ENCODE peak calls at places on chromosome 13, in seven cellular contexts. One of them, this sample, is unnamed.

GRCh38 chr13:28492527-28493367 is 2.2 kb downstream of the FLT1 start:
- DNase-seq in SHP77: no peak
- DNase-seq in T-helper 17 cell: no peak
- DNase-seq in A549: no peak
- DNase-seq in HFFc6: peak; percentile 55
- DNase-seq in NCI-H1092 treated with DMSO at 0.1 percent for 48 hours: no peak
- DNase-seq in RCC 7860: no peak
- DNase-seq in this sample: no peak

GRCh38 chr13:40259899-40260298 is 406.5 kb downstream of the FOXO1 start:
- DNase-seq in SHP77: no peak
- DNase-seq in T-helper 17 cell: no peak
- DNase-seq in A549: no peak
- DNase-seq in HFFc6: no peak
- DNase-seq in NCI-H1092 treated with DMSO at 0.1 percent for 48 hours: no peak
- DNase-seq in RCC 7860: no peak
- DNase-seq in this sample: no peak

GRCh38 chr13:72463561-72463960 is 263.9 kb downstream of the MZT1 start:
- DNase-seq in SHP77: no peak
- DNase-seq in T-helper 17 cell: no peak
- DNase-seq in A549: no peak
- DNase-seq in HFFc6: no peak
- DNase-seq in NCI-H1092 treated with DMSO at 0.1 percent for 48 hours: no peak
- DNase-seq in RCC 7860: peak; percentile 5
- DNase-seq in this sample: no peak

GRCh38 chr13:100789481-100789880 is 114.9 kb upstream of the TMTC4 start:
- DNase-seq in SHP77: no peak
- DNase-seq in T-helper 17 cell: no peak
- DNase-seq in A549: no peak
- DNase-seq in HFFc6: no peak
- DNase-seq in NCI-H1092 treated with DMSO at 0.1 percent for 48 hours: peak; percentile 96
- DNase-seq in RCC 7860: no peak
- DNase-seq in this sample: no peak

GRCh38 chr13:27980280-27980998 is 8.1 kb downstream of the URAD start:
- DNase-seq in SHP77: no peak
- DNase-seq in T-helper 17 cell: no peak
- DNase-seq in A549: no peak
- DNase-seq in HFFc6: no peak
- DNase-seq in NCI-H1092 treated with DMSO at 0.1 percent for 48 hours: no peak
- DNase-seq in RCC 7860: no peak
- DNase-seq in this sample: no peak

GRCh38 chr13:38366954-38367645 is 17.4 kb downstream of the UFM1 start:
- DNase-seq in SHP77: no peak
- DNase-seq in T-helper 17 cell: no peak
- DNase-seq in A549: no peak
- DNase-seq in HFFc6: peak; percentile 48
- DNase-seq in NCI-H1092 treated with DMSO at 0.1 percent for 48 hours: no peak
- DNase-seq in RCC 7860: peak; percentile 16
- DNase-seq in this sample: no peak

GRCh38 chr13:41452462-41452861 is 4.9 kb upstream of the RGCC start:
- DNase-seq in SHP77: no peak
- DNase-seq in T-helper 17 cell: no peak
- DNase-seq in A549: no peak
- DNase-seq in HFFc6: no peak
- DNase-seq in NCI-H1092 treated with DMSO at 0.1 percent for 48 hours: no peak
- DNase-seq in RCC 7860: peak; percentile 7
- DNase-seq in this sample: no peak

GRCh38 chr13:109241160-109241559 is 545.2 kb downstream of the IRS2 start:
- DNase-seq in SHP77: no peak
- DNase-seq in T-helper 17 cell: no peak
- DNase-seq in A549: no peak
- DNase-seq in HFFc6: no peak
- DNase-seq in NCI-H1092 treated with DMSO at 0.1 percent for 48 hours: no peak
- DNase-seq in RCC 7860: no peak
- DNase-seq in this sample: no peak

GRCh38 chr13:33751151-33751550 is 66.8 kb upstream of the RFC3 start:
- DNase-seq in SHP77: no peak
- DNase-seq in T-helper 17 cell: no peak
- DNase-seq in A549: no peak
- DNase-seq in HFFc6: peak; percentile 55
- DNase-seq in NCI-H1092 treated with DMSO at 0.1 percent for 48 hours: no peak
- DNase-seq in RCC 7860: no peak
- DNase-seq in this sample: no peak

GRCh38 chr13:40228486-40228885 is 438.0 kb downstream of the FOXO1 start:
- DNase-seq in SHP77: no peak
- DNase-seq in T-helper 17 cell: no peak
- DNase-seq in A549: no peak
- DNase-seq in HFFc6: no peak
- DNase-seq in NCI-H1092 treated with DMSO at 0.1 percent for 48 hours: no peak
- DNase-seq in RCC 7860: no peak
- DNase-seq in this sample: no peak

GRCh38 chr13:114019367-114019766 is 45.5 kb upstream of the C13orf46 start:
- DNase-seq in SHP77: peak; percentile 86
- DNase-seq in T-helper 17 cell: peak; percentile 44
- DNase-seq in A549: no peak
- DNase-seq in HFFc6: no peak
- DNase-seq in NCI-H1092 treated with DMSO at 0.1 percent for 48 hours: no peak
- DNase-seq in RCC 7860: no peak
- DNase-seq in this sample: no peak

GRCh38 chr13:50401721-50402510 is 386.7 kb downstream of the KCNRG start:
- DNase-seq in SHP77: no peak
- DNase-seq in T-helper 17 cell: no peak
- DNase-seq in A549: no peak
- DNase-seq in HFFc6: peak; percentile 36
- DNase-seq in NCI-H1092 treated with DMSO at 0.1 percent for 48 hours: no peak
- DNase-seq in RCC 7860: no peak
- DNase-seq in this sample: no peak

GRCh38 chr13:79525458-79525857 is 44.5 kb downstream of the NDFIP2 start:
- DNase-seq in SHP77: no peak
- DNase-seq in T-helper 17 cell: no peak
- DNase-seq in A549: no peak
- DNase-seq in HFFc6: no peak
- DNase-seq in NCI-H1092 treated with DMSO at 0.1 percent for 48 hours: no peak
- DNase-seq in RCC 7860: peak; percentile 10
- DNase-seq in this sample: no peak

GRCh38 chr13:32824061-32824460 is 192.2 kb upstream of the KL start:
- DNase-seq in SHP77: no peak
- DNase-seq in T-helper 17 cell: no peak
- DNase-seq in A549: no peak
- DNase-seq in HFFc6: no peak
- DNase-seq in NCI-H1092 treated with DMSO at 0.1 percent for 48 hours: no peak
- DNase-seq in RCC 7860: no peak
- DNase-seq in this sample: peak; percentile 55

GRCh38 chr13:41268764-41269163 is 5.4 kb upstream of the MTRF1 start:
- DNase-seq in SHP77: no peak
- DNase-seq in T-helper 17 cell: no peak
- DNase-seq in A549: peak; percentile 56
- DNase-seq in HFFc6: peak; percentile 17
- DNase-seq in NCI-H1092 treated with DMSO at 0.1 percent for 48 hours: no peak
- DNase-seq in RCC 7860: peak; percentile 30
- DNase-seq in this sample: no peak

GRCh38 chr13:80341771-80342271 is 895 bp upstream of the SPRY2 start:
- DNase-seq in SHP77: peak; percentile 28
- DNase-seq in T-helper 17 cell: no peak
- DNase-seq in A549: peak; percentile 54
- DNase-seq in HFFc6: no peak
- DNase-seq in NCI-H1092 treated with DMSO at 0.1 percent for 48 hours: peak; percentile 72
- DNase-seq in RCC 7860: no peak
- DNase-seq in this sample: no peak

GRCh38 chr13:40341501-40341900 is 324.9 kb downstream of the FOXO1 start:
- DNase-seq in SHP77: no peak
- DNase-seq in T-helper 17 cell: no peak
- DNase-seq in A549: no peak
- DNase-seq in HFFc6: no peak
- DNase-seq in NCI-H1092 treated with DMSO at 0.1 percent for 48 hours: no peak
- DNase-seq in RCC 7860: no peak
- DNase-seq in this sample: no peak

GRCh38 chr13:65034266-65034665 is 2195.9 kb downstream of the PCDH9 start:
- DNase-seq in SHP77: no peak
- DNase-seq in T-helper 17 cell: no peak
- DNase-seq in A549: no peak
- DNase-seq in HFFc6: no peak
- DNase-seq in NCI-H1092 treated with DMSO at 0.1 percent for 48 hours: no peak
- DNase-seq in RCC 7860: no peak
- DNase-seq in this sample: no peak

GRCh38 chr13:113032291-113032690 is 63.3 kb downstream of the MCF2L start:
- DNase-seq in SHP77: no peak
- DNase-seq in T-helper 17 cell: no peak
- DNase-seq in A549: no peak
- DNase-seq in HFFc6: no peak
- DNase-seq in NCI-H1092 treated with DMSO at 0.1 percent for 48 hours: no peak
- DNase-seq in RCC 7860: no peak
- DNase-seq in this sample: no peak

GRCh38 chr13:70568571-70568970 is 460.3 kb upstream of the KLHL1 start:
- DNase-seq in SHP77: no peak
- DNase-seq in T-helper 17 cell: no peak
- DNase-seq in A549: peak; percentile 45
- DNase-seq in HFFc6: peak; percentile 39
- DNase-seq in NCI-H1092 treated with DMSO at 0.1 percent for 48 hours: peak; percentile 66
- DNase-seq in RCC 7860: peak; percentile 29
- DNase-seq in this sample: no peak

GRCh38 chr13:20713751-20714150 is 10.3 kb downstream of the IL17D start:
- DNase-seq in SHP77: no peak
- DNase-seq in T-helper 17 cell: no peak
- DNase-seq in A549: no peak
- DNase-seq in HFFc6: peak; percentile 77
- DNase-seq in NCI-H1092 treated with DMSO at 0.1 percent for 48 hours: no peak
- DNase-seq in RCC 7860: peak; percentile 58
- DNase-seq in this sample: no peak

GRCh38 chr13:84609716-84610115 is 727.4 kb upstream of the SLITRK1 start:
- DNase-seq in SHP77: no peak
- DNase-seq in T-helper 17 cell: no peak
- DNase-seq in A549: peak; percentile 1
- DNase-seq in HFFc6: peak; percentile 54
- DNase-seq in NCI-H1092 treated with DMSO at 0.1 percent for 48 hours: no peak
- DNase-seq in RCC 7860: peak; percentile 90
- DNase-seq in this sample: no peak

GRCh38 chr13:92573467-92574057 is 653.0 kb upstream of the GPC6 start:
- DNase-seq in SHP77: no peak
- DNase-seq in T-helper 17 cell: no peak
- DNase-seq in A549: peak; percentile 12
- DNase-seq in HFFc6: no peak
- DNase-seq in NCI-H1092 treated with DMSO at 0.1 percent for 48 hours: no peak
- DNase-seq in RCC 7860: peak; percentile 61
- DNase-seq in this sample: no peak

GRCh38 chr13:60969659-60970058 is 446.0 kb downstream of the PCDH20 start:
- DNase-seq in SHP77: no peak
- DNase-seq in T-helper 17 cell: no peak
- DNase-seq in A549: no peak
- DNase-seq in HFFc6: no peak
- DNase-seq in NCI-H1092 treated with DMSO at 0.1 percent for 48 hours: no peak
- DNase-seq in RCC 7860: no peak
- DNase-seq in this sample: no peak

GRCh38 chr13:113117335-113117872 is 5.2 kb upstream of the F10 start:
- DNase-seq in SHP77: no peak
- DNase-seq in T-helper 17 cell: no peak
- DNase-seq in A549: no peak
- DNase-seq in HFFc6: no peak
- DNase-seq in NCI-H1092 treated with DMSO at 0.1 percent for 48 hours: no peak
- DNase-seq in RCC 7860: no peak
- DNase-seq in this sample: no peak

GRCh38 chr13:94799330-94799729 is 87.0 kb upstream of the SOX21 start:
- DNase-seq in SHP77: no peak
- DNase-seq in T-helper 17 cell: no peak
- DNase-seq in A549: no peak
- DNase-seq in HFFc6: no peak
- DNase-seq in NCI-H1092 treated with DMSO at 0.1 percent for 48 hours: no peak
- DNase-seq in RCC 7860: no peak
- DNase-seq in this sample: peak; percentile 21

GRCh38 chr13:36163809-36164308 is 32.7 kb upstream of the DCLK1 start:
- DNase-seq in SHP77: peak; percentile 82
- DNase-seq in T-helper 17 cell: no peak
- DNase-seq in A549: no peak
- DNase-seq in HFFc6: peak; percentile 15
- DNase-seq in NCI-H1092 treated with DMSO at 0.1 percent for 48 hours: peak; percentile 86
- DNase-seq in RCC 7860: peak; percentile 36
- DNase-seq in this sample: peak; percentile 91

GRCh38 chr13:46751811-46752635 is 44.9 kb downstream of the ESD start:
- DNase-seq in SHP77: no peak
- DNase-seq in T-helper 17 cell: no peak
- DNase-seq in A549: no peak
- DNase-seq in HFFc6: peak; percentile 15
- DNase-seq in NCI-H1092 treated with DMSO at 0.1 percent for 48 hours: no peak
- DNase-seq in RCC 7860: no peak
- DNase-seq in this sample: no peak

GRCh38 chr13:45055198-45055901 is 65.0 kb upstream of the GTF2F2 start:
- DNase-seq in SHP77: no peak
- DNase-seq in T-helper 17 cell: no peak
- DNase-seq in A549: peak; percentile 22
- DNase-seq in HFFc6: peak; percentile 92
- DNase-seq in NCI-H1092 treated with DMSO at 0.1 percent for 48 hours: no peak
- DNase-seq in RCC 7860: peak; percentile 85
- DNase-seq in this sample: no peak

GRCh38 chr13:46903748-46904147 is 6.9 kb upstream of the HTR2A start:
- DNase-seq in SHP77: no peak
- DNase-seq in T-helper 17 cell: no peak
- DNase-seq in A549: no peak
- DNase-seq in HFFc6: no peak
- DNase-seq in NCI-H1092 treated with DMSO at 0.1 percent for 48 hours: no peak
- DNase-seq in RCC 7860: no peak
- DNase-seq in this sample: no peak

GRCh38 chr13:112575295-112575622 is 12.7 kb downstream of the TUBGCP3 start:
- DNase-seq in SHP77: no peak
- DNase-seq in T-helper 17 cell: no peak
- DNase-seq in A549: no peak
- DNase-seq in HFFc6: no peak
- DNase-seq in NCI-H1092 treated with DMSO at 0.1 percent for 48 hours: no peak
- DNase-seq in RCC 7860: no peak
- DNase-seq in this sample: no peak

GRCh38 chr13:25242956-25243355 is 44.3 kb downstream of the MTMR6 start:
- DNase-seq in SHP77: no peak
- DNase-seq in T-helper 17 cell: no peak
- DNase-seq in A549: no peak
- DNase-seq in HFFc6: no peak
- DNase-seq in NCI-H1092 treated with DMSO at 0.1 percent for 48 hours: no peak
- DNase-seq in RCC 7860: no peak
- DNase-seq in this sample: no peak

This sample was measured in esophagus muscularis mucosa.